ENCODE peak calls at places on chromosomes 2 and 18, in four cellular contexts. One of them, this sample, is unnamed.

GRCh38 chr18:711330-711692 is 1.1 kb downstream of the ENOSF1 start:
- DNase-seq in amygdala: no peak
- DNase-seq in left kidney: peak
- DNase-seq in hepatic stellate cell: no peak
- DNase-seq in this sample: peak

GRCh38 chr2:95389256-95390119 is 13.0 kb upstream of the FAHD2A start:
- DNase-seq in amygdala: peak
- DNase-seq in left kidney: peak
- DNase-seq in hepatic stellate cell: peak
- DNase-seq in this sample: peak

GRCh38 chr18:58861353-58861752 is 3.3 kb upstream of the ZNF532 start:
- DNase-seq in amygdala: no peak
- DNase-seq in left kidney: peak
- DNase-seq in hepatic stellate cell: no peak
- DNase-seq in this sample: peak

GRCh38 chr2:120108049-120108448 is 95.2 kb downstream of the EPB41L5 start:
- DNase-seq in amygdala: no peak
- DNase-seq in left kidney: peak
- DNase-seq in hepatic stellate cell: peak
- DNase-seq in this sample: no peak

GRCh38 chr2:233817305-233817980 is 36.9 kb downstream of the HJURP start:
- DNase-seq in amygdala: no peak
- DNase-seq in left kidney: no peak
- DNase-seq in hepatic stellate cell: no peak
- DNase-seq in this sample: no peak

GRCh38 chr2:95025406-95026319 is at the start of gene MAL:
- DNase-seq in amygdala: peak
- DNase-seq in left kidney: peak
- DNase-seq in hepatic stellate cell: no peak
- DNase-seq in this sample: peak

GRCh38 chr2:239763433-239764097 is 261.6 kb downstream of the NDUFA10 start:
- DNase-seq in amygdala: peak
- DNase-seq in left kidney: peak
- DNase-seq in hepatic stellate cell: no peak
- DNase-seq in this sample: no peak

GRCh38 chr2:19949071-19949470 is 40.8 kb downstream of the WDR35 start:
- DNase-seq in amygdala: no peak
- DNase-seq in left kidney: no peak
- DNase-seq in hepatic stellate cell: peak
- DNase-seq in this sample: no peak

GRCh38 chr2:28602751-28603639 is 107.1 kb downstream of the PLB1 start:
- DNase-seq in amygdala: no peak
- DNase-seq in left kidney: no peak
- DNase-seq in hepatic stellate cell: no peak
- DNase-seq in this sample: no peak

GRCh38 chr2:107582487-107582886 is 244.2 kb upstream of the RGPD4 start:
- DNase-seq in amygdala: no peak
- DNase-seq in left kidney: no peak
- DNase-seq in hepatic stellate cell: no peak
- DNase-seq in this sample: no peak

GRCh38 chr2:233285921-233286320 is 21.7 kb upstream of the SAG start:
- DNase-seq in amygdala: no peak
- DNase-seq in left kidney: no peak
- DNase-seq in hepatic stellate cell: no peak
- DNase-seq in this sample: no peak

GRCh38 chr2:23993736-23994269 is 16.1 kb upstream of the MFSD2B start:
- DNase-seq in amygdala: no peak
- DNase-seq in left kidney: no peak
- DNase-seq in hepatic stellate cell: no peak
- DNase-seq in this sample: no peak

GRCh38 chr18:32308493-32309120 is 118.8 kb downstream of the MEP1B start:
- DNase-seq in amygdala: no peak
- DNase-seq in left kidney: no peak
- DNase-seq in hepatic stellate cell: peak
- DNase-seq in this sample: no peak

This sample was measured in pons.